ENCODE peak calls at places on chromosomes 7 and 10, in four cellular contexts. N, A, K and R are unnamed samples.

GRCh38 chr10:84076540-84077195 is 62.6 kb upstream of the GHITM start:
- DNase-seq in N (no peak), A (no peak), K (no peak), R (no peak)

GRCh38 chr10:14063531-14064317 is 267.0 kb downstream of the FRMD4A start:
- DNase-seq in K (no peak), N (peak), A (no peak), R (no peak)

GRCh38 chr7:135406908-135407307 is 103.0 kb downstream of the CNOT4 start:
- DNase-seq in N (no peak), A (no peak), K (no peak), R (no peak)

GRCh38 chr10:99804471-99804870 is 22.0 kb downstream of the ABCC2 start:
- DNase-seq in K (no peak), N (no peak), A (no peak), R (no peak)

GRCh38 chr7:18290223-18290622 is 205.3 kb upstream of the HDAC9 start:
- DNase-seq in N (no peak), K (no peak), A (peak), R (no peak)

GRCh38 chr7:520503-521161 is 986 bp upstream of the PDGFA start:
- DNase-seq in K (no peak), A (no peak), N (no peak), R (no peak)

GRCh38 chr10:32962541-32962940 is 4.5 kb upstream of the ITGB1 start:
- DNase-seq in N (no peak), A (no peak), K (no peak), R (no peak)

GRCh38 chr10:90674927-90675326 is 182.9 kb downstream of the HTR7 start:
- DNase-seq in K (no peak), N (no peak), A (no peak), R (no peak)

GRCh38 chr10:95295031-95295755 is 4.4 kb upstream of the PDLIM1 start:
- DNase-seq in N (peak), A (no peak), K (peak), R (peak)

GRCh38 chr10:50216894-50217293 is 34.4 kb downstream of the ASAH2 start:
- DNase-seq in A (peak), N (no peak), K (no peak), R (no peak)

GRCh38 chr10:126734957-126735356 is 64.5 kb upstream of the C10orf90 start:
- DNase-seq in K (no peak), A (no peak), N (no peak), R (no peak)

GRCh38 chr7:30912986-30913671 is 1.5 kb downstream of the AQP1 start:
- DNase-seq in A (no peak), N (no peak), K (no peak), R (no peak)

GRCh38 chr7:79227035-79227434 is 226.4 kb downstream of the MAGI2 start:
- DNase-seq in N (no peak), K (no peak), A (no peak), R (no peak)

GRCh38 chr10:69633673-69634635 is 3.9 kb downstream of the FAM241B start:
- DNase-seq in K (peak), A (no peak), N (no peak), R (peak)

GRCh38 chr10:95767884-95768556 is 12.1 kb downstream of the ENTPD1 start:
- DNase-seq in N (no peak), A (no peak), K (no peak), R (no peak)

GRCh38 chr7:107958764-107959526 is 44.0 kb downstream of the LAMB1 start:
- DNase-seq in K (no peak), N (no peak), A (no peak), R (no peak)

GRCh38 chr10:72248477-72249151 is 25.1 kb upstream of the DDIT4 start:
- DNase-seq in K (peak), N (peak), A (peak), R (peak)

GRCh38 chr10:73759512-73760115 is 15.4 kb downstream of the SEC24C start:
- DNase-seq in K (peak), A (no peak), N (peak), R (no peak)

GRCh38 chr7:152854386-152854785 is 94.8 kb downstream of the ACTR3B start:
- DNase-seq in K (no peak), A (no peak), N (no peak), R (no peak)

GRCh38 chr10:23412223-23412622 is 26.7 kb upstream of the OTUD1 start:
- DNase-seq in K (no peak), A (no peak), N (no peak), R (no peak)

GRCh38 chr10:72319416-72320254 is 35.1 kb downstream of the DNAJB12 start:
- DNase-seq in K (peak), A (peak), N (peak), R (peak)

GRCh38 chr10:119526606-119527592 is 15.6 kb downstream of the RGS10 start:
- DNase-seq in A (no peak), K (peak), N (peak), R (no peak)

GRCh38 chr7:134483296-134483695 is 24.4 kb upstream of the AKR1B1 start:
- DNase-seq in N (no peak), K (no peak), A (no peak), R (no peak)

GRCh38 chr10:127145173-127145572 is 51.2 kb downstream of the INSYN2A start:
- DNase-seq in N (no peak), A (no peak), K (no peak), R (no peak)

GRCh38 chr7:104643587-104644217 is 315.3 kb downstream of the LHFPL3 start:
- DNase-seq in N (no peak), A (no peak), K (no peak), R (no peak)

GRCh38 chr7:22723171-22723601 is 3.8 kb upstream of the IL6 start:
- DNase-seq in A (no peak), K (peak), N (peak), R (peak)

GRCh38 chr10:52472406-52473146 is 158.5 kb downstream of the DKK1 start:
- DNase-seq in A (no peak), N (no peak), K (no peak), R (no peak)

GRCh38 chr10:29895436-29895835 is 163.9 kb downstream of the JCAD start:
- DNase-seq in N (peak), K (no peak), A (no peak), R (peak)

GRCh38 chr10:11180228-11180627 is 162.6 kb downstream of the CELF2 start:
- DNase-seq in N (no peak), K (peak), A (peak), R (no peak)

GRCh38 chr7:54076619-54077018 is 465.6 kb upstream of the VSTM2A start:
- DNase-seq in A (no peak), K (no peak), N (no peak), R (no peak)

GRCh38 chr7:123122951-123123350 is 76.8 kb downstream of the SLC13A1 start:
- DNase-seq in K (no peak), A (no peak), N (no peak), R (no peak)

GRCh38 chr7:40733578-40733977 is 598.8 kb downstream of the SUGCT start:
- DNase-seq in N (no peak), K (no peak), A (no peak), R (no peak)

GRCh38 chr7:114864278-114864677 is 57.6 kb upstream of the MDFIC start:
- DNase-seq in N (no peak), A (no peak), K (no peak), R (no peak)

GRCh38 chr7:129122751-129123516 is 21.6 kb upstream of the TSPAN33 start:
- DNase-seq in N (no peak), K (no peak), A (no peak), R (no peak)
- TF ChIP-seq POLR2AphosphoS5 in N (no peak), K (no peak), A (no peak), R (no peak)

GRCh38 chr10:113027574-113028392 is 77.7 kb downstream of the TCF7L2 start:
- DNase-seq in K (no peak), N (peak), A (no peak), R (no peak)
- TF ChIP-seq POLR2AphosphoS5 in K (no peak), N (no peak), A (no peak), R (no peak)

GRCh38 chr10:48740023-48740707 is 55.5 kb downstream of the WDFY4 start:
- DNase-seq in A (no peak), K (no peak), N (no peak), R (no peak)

GRCh38 chr10:48735836-48736390 is 51.2 kb downstream of the WDFY4 start:
- DNase-seq in A (no peak), K (no peak), N (no peak), R (no peak)

GRCh38 chr10:48737866-48738265 is 53.2 kb downstream of the WDFY4 start:
- DNase-seq in A (no peak), K (no peak), N (no peak), R (no peak)

GRCh38 chr10:48742891-48743845 is 58.5 kb downstream of the WDFY4 start:
- DNase-seq in K (no peak), A (no peak), N (no peak), R (no peak)

GRCh38 chr10:48739141-48739540 is 54.5 kb downstream of the WDFY4 start:
- DNase-seq in N (no peak), A (no peak), K (no peak), R (no peak)
- TF ChIP-seq POLR2AphosphoS5 in N (no peak), A (no peak), K (no peak), R (no peak)

GRCh38 chr7:156475666-156476065 is 164.9 kb upstream of the RNF32 start:
- DNase-seq in K (no peak), N (no peak), A (no peak), R (no peak)
- TF ChIP-seq POLR2AphosphoS5 in K (no peak), N (no peak), A (no peak), R (no peak)

GRCh38 chr7:49564379-49564714 is 209.1 kb upstream of the VWC2 start:
- DNase-seq in N (no peak), A (no peak), K (no peak), R (no peak)

DNA sequence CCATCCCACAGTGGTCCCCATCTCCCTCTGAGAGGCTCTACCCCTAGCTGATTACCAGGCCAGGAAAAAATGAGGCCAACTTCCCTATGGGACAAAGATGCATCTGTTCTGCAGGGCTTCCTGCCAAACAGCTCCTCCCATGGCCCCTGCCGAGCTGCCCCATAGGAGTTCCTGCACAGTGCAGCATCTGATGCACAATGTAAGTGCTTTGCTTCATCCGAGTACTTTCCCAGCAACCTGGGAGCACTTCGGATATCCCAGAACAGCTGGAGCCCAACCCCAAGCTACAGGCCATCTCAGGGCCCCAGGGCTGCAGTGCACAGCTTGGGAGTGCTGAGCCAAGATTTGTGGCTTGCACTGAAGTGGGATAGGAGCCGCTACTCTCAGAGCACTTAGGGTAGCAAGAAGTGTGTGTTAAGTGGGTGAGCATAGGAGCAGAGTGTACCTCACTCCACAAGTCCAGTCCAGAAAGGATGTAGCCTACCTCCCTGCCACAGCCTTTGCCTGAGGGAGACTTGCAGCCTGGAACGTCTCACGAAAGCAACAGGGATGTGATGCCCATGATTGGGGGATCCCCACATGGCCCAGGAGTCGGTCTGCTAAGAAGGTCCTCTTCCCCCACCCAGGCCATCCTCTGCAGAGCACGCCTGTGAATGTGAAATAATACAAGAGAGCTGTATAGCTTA is 209.6 kb upstream of the VWC2 start:
- DNase-seq in N (no peak), K (no peak), A (no peak), R (no peak)
- TF ChIP-seq POLR2AphosphoS5 in N (no peak), K (no peak), A (no peak), R (no peak)

GRCh38 chr10:121803611-121804010 is 124.2 kb downstream of the ATE1 start:
- DNase-seq in K (no peak), N (no peak), A (no peak), R (no peak)
- TF ChIP-seq POLR2AphosphoS5 in K (no peak), N (no peak), A (no peak), R (no peak)

GRCh38 chr7:149070372-149071140 is 20.0 kb downstream of the ZNF786 start:
- DNase-seq in K (peak), A (no peak), N (peak), R (no peak)

GRCh38 chr7:149071182-149071635 is 19.3 kb downstream of the ZNF786 start:
- DNase-seq in K (no peak), N (peak), A (peak), R (peak)

GRCh38 chr7:149072438-149072775 is 18.1 kb downstream of the ZNF786 start:
- DNase-seq in A (no peak), K (no peak), N (peak), R (no peak)

GRCh38 chr7:149074116-149074885 is 16.2 kb downstream of the ZNF786 start:
- DNase-seq in K (no peak), N (no peak), A (no peak), R (no peak)

DNA sequence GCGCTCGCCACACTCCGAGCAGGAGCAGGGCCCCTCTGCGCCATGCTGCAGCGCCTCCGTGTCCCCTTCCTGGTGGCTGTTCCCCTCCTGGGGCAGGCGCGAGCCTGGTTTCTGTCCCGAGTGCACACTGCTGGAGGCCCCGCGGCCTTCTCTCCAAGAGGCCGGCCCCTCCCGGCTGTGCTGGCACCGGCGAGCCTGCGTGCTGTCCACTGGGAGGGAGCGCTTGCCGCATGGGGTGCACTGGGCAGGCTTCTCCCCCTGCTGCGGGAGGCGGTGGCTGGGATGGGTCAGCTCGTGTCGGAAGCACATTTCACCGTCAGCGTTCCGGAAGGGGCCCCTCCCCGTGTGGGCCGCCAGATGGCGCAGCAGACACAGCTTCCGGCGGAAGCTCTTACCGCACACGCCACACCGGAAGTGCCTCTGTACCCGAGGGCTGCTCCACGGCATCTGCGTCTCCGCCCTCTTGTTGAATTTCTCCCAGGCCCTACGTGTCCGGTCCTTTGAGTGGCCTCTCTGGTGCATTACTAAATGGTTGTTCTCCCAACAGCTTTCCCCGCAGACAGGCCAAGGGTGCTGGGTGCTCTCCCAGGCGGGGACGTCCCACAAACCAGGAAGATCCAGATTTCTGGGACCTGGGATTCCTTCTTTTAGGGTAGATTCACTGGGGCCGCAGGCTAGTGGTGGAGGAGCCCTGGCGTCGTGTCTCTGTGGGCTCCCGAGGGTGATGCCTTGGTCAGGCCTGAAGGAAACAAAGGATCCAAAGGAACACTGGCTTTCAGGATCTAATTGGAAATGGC is 18.7 kb downstream of the ZNF786 start:
- DNase-seq in A (peak), N (peak), K (peak), R (no peak)
- TF ChIP-seq POLR2AphosphoS5 in A (no peak), N (peak), K (peak), R (no peak)

DNA sequence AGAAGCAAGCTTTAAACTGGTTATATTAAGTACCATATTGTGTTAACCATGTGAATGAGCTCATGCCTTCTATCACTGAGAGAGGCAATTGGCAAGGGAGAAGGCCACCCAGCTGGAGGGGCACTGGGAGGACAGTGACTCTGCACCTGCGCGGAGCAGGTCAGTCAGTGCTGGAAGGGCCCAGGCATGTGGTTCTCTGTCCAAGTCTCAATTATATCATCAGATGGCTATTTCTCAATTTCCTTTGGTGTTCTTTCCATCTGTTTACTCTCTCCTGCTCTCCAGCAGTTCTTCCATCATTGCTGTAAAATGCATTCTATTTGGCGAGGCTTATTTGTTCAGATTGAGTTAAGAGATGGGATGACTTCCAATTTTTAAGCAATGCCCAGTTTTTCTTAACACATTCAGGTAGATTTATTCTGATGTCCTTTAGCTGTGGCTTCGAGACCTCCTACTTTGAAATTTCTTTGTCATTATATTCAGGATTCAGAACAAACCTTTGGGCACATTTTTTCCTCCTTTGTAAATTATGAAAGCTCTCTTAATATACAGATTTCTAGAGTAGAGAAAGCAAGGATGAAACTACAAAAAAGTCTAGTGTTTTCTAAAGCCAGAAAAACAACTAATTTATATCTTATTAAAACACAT is 159.3 kb downstream of the BMPER start:
- DNase-seq in N (no peak), A (no peak), K (no peak), R (no peak)
- TF ChIP-seq POLR2AphosphoS5 in N (no peak), A (no peak), K (no peak), R (no peak)